ENCODE peak calls at places on chromosomes 13 and 19, in ten cellular contexts. I is transverse colon, C is HCT116, T is A549, O is upper lobe of left lung, B is suprapubic skin, Q is body of pancreas, M is right lobe of liver, Z is adrenal gland, U is ovary. A is an unnamed sample.

GRCh38 chr19:6218497-6219146 is 61.2 kb downstream of the MLLT1 start:
- DNase-seq in I (peak), C (peak), T (peak), O (peak), B (peak), Q (peak), M (peak), Z (peak), U (peak), A (peak)

GRCh38 chr13:113630804-113631203 is 27.2 kb downstream of the ATP4B start:
- DNase-seq in I (no peak), C (no peak), T (no peak), O (no peak), B (peak), Q (no peak), M (no peak), Z (no peak), U (no peak), A (peak)

GRCh38 chr13:31092631-31093030 is 69.1 kb downstream of the HSPH1 start:
- DNase-seq in I (no peak), C (no peak), T (no peak), O (no peak), B (peak), Q (no peak), M (no peak), Z (no peak), U (no peak), A (no peak)

GRCh38 chr13:42114912-42115311 is 66.5 kb downstream of the DGKH start:
- DNase-seq in I (no peak), C (no peak), T (no peak), O (no peak), B (no peak), Q (no peak), M (no peak), Z (no peak), U (no peak), A (no peak)

GRCh38 chr19:3969435-3970312 is 1.2 kb downstream of the DAPK3 start:
- DNase-seq in I (no peak), C (no peak), T (peak), O (no peak), B (no peak), Q (no peak), M (no peak), Z (no peak), U (peak), A (peak)

GRCh38 chr13:99056381-99057014 is 78.6 kb upstream of the DOCK9 start:
- DNase-seq in I (no peak), C (no peak), T (peak), O (peak), B (no peak), Q (no peak), M (no peak), Z (no peak), U (no peak), A (no peak)

GRCh38 chr13:27170521-27171243 is 929 bp downstream of the USP12 start:
- DNase-seq in I (peak), C (peak), T (peak), O (peak), B (peak), Q (peak), M (peak), Z (peak), U (peak), A (no peak)

GRCh38 chr19:55586976-55587668 is 6.5 kb upstream of the ZNF579 start:
- DNase-seq in I (peak), C (peak), T (peak), O (peak), B (peak), Q (peak), M (peak), Z (peak), U (peak), A (peak)

GRCh38 chr19:18417250-18418033 is 1.8 kb upstream of the SSBP4 start:
- DNase-seq in I (peak), C (no peak), T (no peak), O (peak), B (peak), Q (peak), M (peak), Z (peak), U (peak), A (no peak)

GRCh38 chr19:4660181-4660791 is 9.9 kb downstream of the MYDGF start:
- DNase-seq in I (peak), C (no peak), T (peak), O (peak), B (no peak), Q (no peak), M (peak), Z (peak), U (no peak), A (no peak)

GRCh38 chr13:34913040-34913439 is 29.0 kb upstream of the NBEA start:
- DNase-seq in I (no peak), C (no peak), T (no peak), O (no peak), B (no peak), Q (no peak), M (no peak), Z (no peak), U (no peak), A (no peak)

GRCh38 chr19:33231511-33231910 is 5.9 kb upstream of the SLC7A10 start:
- DNase-seq in I (no peak), C (no peak), T (no peak), O (no peak), B (no peak), Q (no peak), M (no peak), Z (no peak), U (no peak), A (no peak)

GRCh38 chr19:19750842-19751790 is 18.2 kb upstream of the ZNF14 start:
- DNase-seq in I (no peak), C (no peak), T (no peak), O (peak), B (no peak), Q (no peak), M (no peak), Z (no peak), U (no peak), A (no peak)

GRCh38 chr13:112679381-112679780 is 10.5 kb upstream of the ATP11A start:
- DNase-seq in I (no peak), C (no peak), T (no peak), O (no peak), B (peak), Q (no peak), M (peak), Z (no peak), U (no peak), A (peak)

GRCh38 chr13:77563110-77563509 is 27.6 kb downstream of the SCEL start:
- DNase-seq in I (no peak), C (no peak), T (no peak), O (no peak), B (no peak), Q (no peak), M (no peak), Z (no peak), U (no peak), A (no peak)

GRCh38 chr19:6071103-6071485 is 39.2 kb downstream of the RFX2 start:
- DNase-seq in I (no peak), C (no peak), T (no peak), O (no peak), B (no peak), Q (no peak), M (peak), Z (no peak), U (peak), A (no peak)

GRCh38 chr19:38224014-38224862 is at the start of gene DPF1:
- DNase-seq in I (peak), C (peak), T (peak), O (peak), B (no peak), Q (no peak), M (no peak), Z (peak), U (no peak), A (no peak)

GRCh38 chr13:78595819-78596700 is 7.3 kb downstream of the POU4F1 start:
- DNase-seq in I (no peak), C (no peak), T (peak), O (peak), B (no peak), Q (no peak), M (peak), Z (no peak), U (no peak), A (no peak)

GRCh38 chr19:34145741-34146202 is 26.5 kb upstream of the LSM14A start:
- DNase-seq in I (peak), C (peak), T (peak), O (no peak), B (no peak), Q (peak), M (no peak), Z (peak), U (peak), A (no peak)

GRCh38 chr19:3405261-3405653 is 38.9 kb downstream of the NFIC start:
- DNase-seq in I (no peak), C (no peak), T (no peak), O (no peak), B (no peak), Q (no peak), M (no peak), Z (no peak), U (no peak), A (no peak)

GRCh38 chr19:19578241-19578640 is 40.2 kb downstream of the CILP2 start:
- DNase-seq in I (no peak), C (no peak), T (no peak), O (no peak), B (no peak), Q (no peak), M (no peak), Z (no peak), U (no peak), A (no peak)

GRCh38 chr19:34645551-34645950 is 31.4 kb downstream of the SCGB2B2 start:
- DNase-seq in I (no peak), C (no peak), T (no peak), O (no peak), B (no peak), Q (no peak), M (no peak), Z (no peak), U (no peak), A (no peak)

GRCh38 chr13:24664726-24665409 is 15.3 kb upstream of the ATP12A start:
- DNase-seq in I (no peak), C (no peak), T (no peak), O (no peak), B (no peak), Q (no peak), M (no peak), Z (no peak), U (no peak), A (no peak)

GRCh38 chr13:33543089-33543459 is 257.5 kb upstream of the STARD13 start:
- DNase-seq in I (no peak), C (no peak), T (no peak), O (no peak), B (no peak), Q (no peak), M (no peak), Z (no peak), U (no peak), A (no peak)

GRCh38 chr13:114149774-114150740 is 17.6 kb upstream of the RASA3 start:
- DNase-seq in I (no peak), C (no peak), T (no peak), O (no peak), B (no peak), Q (no peak), M (no peak), Z (no peak), U (no peak), A (no peak)

GRCh38 chr19:35460608-35461007 is 12.6 kb downstream of the FFAR2 start:
- DNase-seq in I (no peak), C (no peak), T (no peak), O (no peak), B (no peak), Q (no peak), M (no peak), Z (no peak), U (no peak), A (no peak)

GRCh38 chr13:50149143-50149703 is 134.0 kb downstream of the KCNRG start:
- DNase-seq in I (no peak), C (no peak), T (no peak), O (no peak), B (no peak), Q (no peak), M (no peak), Z (no peak), U (no peak), A (no peak)

GRCh38 chr13:40074338-40074737 is 418.9 kb downstream of the COG6 start:
- DNase-seq in I (no peak), C (no peak), T (no peak), O (no peak), B (no peak), Q (no peak), M (no peak), Z (no peak), U (peak), A (no peak)
- TF ChIP-seq POLR2A in I (no peak), C (no peak), T (no peak), O (no peak), B (no peak), Q (no peak), M (no peak), Z (no peak), U (no peak), A (no peak)

GRCh38 chr13:110407021-110407420 is 99.9 kb downstream of the COL4A2 start:
- DNase-seq in I (no peak), C (no peak), T (no peak), O (no peak), B (no peak), Q (no peak), M (no peak), Z (no peak), U (no peak), A (peak)
- H3K27ac ChIP-seq in I (peak), C (no peak), T (no peak), O (peak), B (no peak), Q (peak), M (no peak), Z (peak), U (no peak), A (no peak)

DNA sequence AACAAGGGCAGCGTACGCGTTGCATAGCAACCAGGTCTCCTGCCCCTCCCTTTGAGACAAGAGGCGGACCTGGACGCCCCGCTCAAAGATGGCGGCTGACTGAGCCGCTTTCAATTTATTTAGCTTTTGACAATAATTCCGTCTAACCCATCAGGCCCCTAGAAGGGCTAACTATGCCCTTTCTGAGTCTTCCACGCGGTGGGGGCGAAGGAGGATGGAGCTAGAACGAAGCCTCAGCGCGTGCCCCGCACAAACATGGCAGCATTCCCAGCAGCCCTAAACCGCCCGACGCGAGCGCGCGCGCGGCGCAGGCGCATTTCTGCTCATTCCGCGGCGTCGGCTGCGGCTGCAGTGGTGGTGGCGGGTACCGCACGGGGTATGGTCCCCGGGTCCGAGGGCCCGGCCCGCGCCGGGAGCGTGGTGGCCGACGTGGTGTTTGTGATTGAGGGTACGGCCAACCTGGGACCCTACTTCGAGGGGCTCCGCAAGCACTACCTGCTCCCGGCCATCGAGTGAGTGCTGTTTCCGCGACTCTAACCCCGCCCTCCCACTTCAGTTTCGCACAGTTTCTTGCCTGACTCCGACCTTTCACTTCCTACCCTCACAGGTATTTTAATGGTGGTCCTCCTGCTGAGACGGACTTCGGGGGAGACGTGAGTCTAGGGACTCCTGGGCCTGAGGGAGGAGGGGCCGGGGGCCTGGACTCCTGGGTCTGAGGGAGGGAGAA is at the start of gene MED25:
- DNase-seq in I (peak), C (peak), T (peak), O (peak), B (peak), Q (peak), M (peak), Z (peak), U (peak), A (peak)
- TF ChIP-seq CTCF in I (peak), C (no peak), T (no peak), O (peak), B (peak), Q (no peak), M (no peak), Z (peak), U (peak), A (peak)

GRCh38 chr19:12799723-12800343 is 1.8 kb downstream of the PRDX2 start:
- DNase-seq in I (no peak), C (no peak), T (no peak), O (no peak), B (no peak), Q (no peak), M (no peak), Z (no peak), U (peak), A (no peak)

GRCh38 chr19:12802267-12803106 is 618 bp downstream of the THSD8 start:
- DNase-seq in I (no peak), C (no peak), T (no peak), O (no peak), B (no peak), Q (no peak), M (peak), Z (peak), U (peak), A (no peak)

GRCh38 chr19:12801466-12802266 is at the start of the genes PRDX2 and THSD8:
- DNase-seq in I (peak), C (no peak), T (no peak), O (peak), B (peak), Q (peak), M (peak), Z (peak), U (peak), A (peak)

GRCh38 chr19:12800873-12801465 is 631 bp downstream of the PRDX2 start:
- DNase-seq in I (no peak), C (no peak), T (no peak), O (peak), B (no peak), Q (peak), M (no peak), Z (peak), U (no peak), A (no peak)

DNA sequence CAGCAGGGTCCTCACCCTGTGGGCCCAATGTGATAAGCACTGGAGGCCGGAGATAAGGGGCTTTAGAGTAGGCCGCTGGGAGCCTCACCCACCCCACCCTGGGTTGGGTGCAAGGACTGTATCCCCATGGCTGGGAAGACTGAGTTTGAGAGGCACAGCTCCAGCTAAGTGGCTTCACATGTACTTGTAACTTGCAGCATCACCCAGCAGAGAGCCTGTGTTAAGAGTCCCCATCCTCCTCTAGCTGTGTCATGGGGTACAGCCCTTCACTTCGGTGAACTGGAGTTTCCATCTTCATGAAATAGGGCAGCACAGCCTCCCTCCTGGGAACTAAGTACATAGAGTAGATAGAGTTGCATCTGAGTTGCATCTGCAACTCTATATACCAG is 1.3 kb downstream of the PRDX2 start:
- DNase-seq in I (no peak), C (no peak), T (no peak), O (no peak), B (no peak), Q (no peak), M (no peak), Z (no peak), U (no peak), A (no peak)
- TF ChIP-seq POLR2A in I (no peak), C (no peak), T (no peak), O (no peak), B (no peak), Q (no peak), M (no peak), Z (no peak), U (no peak), A (no peak)

GRCh38 chr19:46369817-46370216 is 22.9 kb downstream of the PPP5C start:
- DNase-seq in I (no peak), C (no peak), T (no peak), O (no peak), B (no peak), Q (peak), M (no peak), Z (no peak), U (no peak), A (no peak)
- H3K27ac ChIP-seq in I (no peak), C (no peak), T (no peak), O (no peak), B (no peak), Q (no peak), M (no peak), Z (no peak), U (no peak), A (no peak)

DNA sequence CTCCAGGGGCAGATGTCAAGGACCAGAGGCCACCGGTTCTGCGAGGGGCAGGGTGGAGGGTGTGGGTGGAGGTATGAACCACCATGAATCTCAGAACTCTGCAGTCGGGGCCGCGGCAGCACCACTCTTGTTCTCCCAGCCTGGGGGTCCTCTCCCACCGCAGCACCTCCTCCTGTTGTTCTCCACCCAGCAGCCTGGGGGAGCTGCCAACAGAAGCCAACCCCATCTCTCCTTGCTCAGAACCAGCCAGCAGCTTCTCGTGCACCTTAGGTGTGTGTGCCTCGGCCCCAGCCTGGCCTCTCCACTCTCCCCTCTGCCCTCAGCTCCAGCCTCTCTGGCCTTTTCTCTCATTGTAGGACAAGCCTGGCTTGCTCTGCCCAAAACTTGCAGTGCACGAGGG is 31.9 kb upstream of the CCNE1 start:
- DNase-seq in I (no peak), C (no peak), T (no peak), O (no peak), B (no peak), Q (no peak), M (no peak), Z (no peak), U (no peak), A (no peak)
- TF ChIP-seq CTCF in I (no peak), C (no peak), T (no peak), O (no peak), B (no peak), Q (no peak), M (no peak), Z (no peak), U (no peak), A (no peak)

DNA sequence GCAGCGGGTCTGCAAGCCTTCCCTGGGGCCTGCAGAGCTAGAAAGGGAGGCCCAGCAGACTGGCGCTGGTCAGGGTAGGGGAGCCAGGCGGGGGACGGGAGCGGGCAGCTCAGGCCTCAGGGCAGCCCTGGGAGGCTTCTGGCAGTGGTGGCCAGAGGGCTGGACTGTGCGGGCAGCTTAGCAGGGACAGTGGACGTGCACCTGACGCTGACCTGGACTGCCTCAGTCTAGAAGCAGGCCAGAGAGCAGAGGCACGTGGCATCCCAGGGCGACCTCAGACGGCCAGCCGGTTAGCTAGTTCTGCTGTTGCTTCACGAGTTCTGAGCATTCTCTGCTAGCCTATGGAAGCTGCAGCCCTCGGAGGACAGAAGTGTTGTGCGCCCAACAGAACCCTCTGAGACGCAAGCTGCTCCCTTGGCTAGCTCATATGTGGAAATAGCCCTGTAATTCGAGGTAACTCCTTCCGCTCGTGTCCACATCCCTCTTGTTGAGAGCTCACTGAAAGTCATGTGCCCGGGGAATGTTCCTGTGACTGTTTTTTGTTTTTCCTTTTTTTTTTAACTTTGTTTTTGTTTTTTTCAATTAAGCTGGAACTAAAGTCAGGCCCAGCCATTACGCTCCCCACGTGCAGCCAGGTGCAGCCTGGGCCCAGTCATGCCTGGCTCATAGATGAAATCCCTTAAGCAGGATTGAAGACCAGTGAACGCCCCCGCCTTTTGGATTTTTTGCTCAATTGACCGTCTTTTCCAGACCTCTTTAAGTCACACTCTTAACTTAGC is 1.9 kb upstream of the FAM174C start:
- DNase-seq in I (no peak), C (no peak), T (no peak), O (peak), B (no peak), Q (no peak), M (peak), Z (no peak), U (no peak), A (no peak)
- TF ChIP-seq POLR2A in I (no peak), C (no peak), T (no peak), O (peak), B (no peak), Q (peak), M (peak), Z (no peak), U (no peak), A (no peak)

A was measured in breast epithelium.